ENCODE peak calls at places on chromosomes 12 and 14, in nine cellular contexts. One of them, this sample, is unnamed.

GRCh38 chr14:105855246-105855892 is 329.0 kb downstream of the TMEM121 start:
- DNase-seq in omental fat pad: peak
- DNase-seq in fibroblast of mammary gland: no peak
- DNase-seq in lower leg skin: no peak
- DNase-seq in uterus: peak
- DNase-seq in OCI-LY7: peak
- DNase-seq in heart left ventricle: no peak
- DNase-seq in nephron progenitor cell: no peak
- DNase-seq in transverse colon: no peak
- DNase-seq in this sample: no peak

GRCh38 chr12:111642681-111643427 is 42.9 kb downstream of the BRAP start:
- DNase-seq in fibroblast of mammary gland: peak
- DNase-seq in transverse colon: no peak
- DNase-seq in lower leg skin: no peak
- DNase-seq in heart left ventricle: no peak
- DNase-seq in nephron progenitor cell: no peak
- DNase-seq in omental fat pad: no peak
- DNase-seq in uterus: no peak
- DNase-seq in OCI-LY7: no peak
- DNase-seq in this sample: no peak

GRCh38 chr12:90888316-90888715 is 66.7 kb downstream of the CCER1 start:
- DNase-seq in uterus: no peak
- DNase-seq in OCI-LY7: no peak
- DNase-seq in lower leg skin: no peak
- DNase-seq in heart left ventricle: no peak
- DNase-seq in transverse colon: no peak
- DNase-seq in nephron progenitor cell: no peak
- DNase-seq in fibroblast of mammary gland: peak
- DNase-seq in omental fat pad: no peak
- DNase-seq in this sample: no peak

GRCh38 chr14:92511472-92512247 is 1.9 kb upstream of the RIN3 start:
- DNase-seq in transverse colon: peak
- DNase-seq in nephron progenitor cell: no peak
- DNase-seq in OCI-LY7: no peak
- DNase-seq in lower leg skin: no peak
- DNase-seq in omental fat pad: no peak
- DNase-seq in fibroblast of mammary gland: peak
- DNase-seq in uterus: peak
- DNase-seq in heart left ventricle: peak
- DNase-seq in this sample: peak

GRCh38 chr12:108358580-108358965 is 19.5 kb upstream of the CMKLR1 start:
- DNase-seq in uterus: no peak
- DNase-seq in lower leg skin: no peak
- DNase-seq in nephron progenitor cell: no peak
- DNase-seq in OCI-LY7: no peak
- DNase-seq in heart left ventricle: no peak
- DNase-seq in omental fat pad: no peak
- DNase-seq in fibroblast of mammary gland: no peak
- DNase-seq in transverse colon: no peak
- DNase-seq in this sample: no peak

GRCh38 chr12:1591543-1591942 is 2.8 kb downstream of the FBXL14 start:
- DNase-seq in fibroblast of mammary gland: no peak
- DNase-seq in OCI-LY7: no peak
- DNase-seq in nephron progenitor cell: no peak
- DNase-seq in lower leg skin: no peak
- DNase-seq in omental fat pad: no peak
- DNase-seq in heart left ventricle: no peak
- DNase-seq in transverse colon: no peak
- DNase-seq in uterus: no peak
- DNase-seq in this sample: no peak

GRCh38 chr12:230925-231671 is 17.1 kb upstream of the SLC6A12 start:
- DNase-seq in uterus: peak
- DNase-seq in transverse colon: no peak
- DNase-seq in omental fat pad: no peak
- DNase-seq in lower leg skin: no peak
- DNase-seq in nephron progenitor cell: no peak
- DNase-seq in OCI-LY7: no peak
- DNase-seq in heart left ventricle: no peak
- DNase-seq in fibroblast of mammary gland: no peak
- DNase-seq in this sample: no peak

GRCh38 chr12:26150737-26151450 is 26.1 kb upstream of the BHLHE41 start:
- DNase-seq in fibroblast of mammary gland: peak
- DNase-seq in uterus: no peak
- DNase-seq in heart left ventricle: peak
- DNase-seq in nephron progenitor cell: no peak
- DNase-seq in OCI-LY7: no peak
- DNase-seq in lower leg skin: no peak
- DNase-seq in omental fat pad: no peak
- DNase-seq in transverse colon: no peak
- DNase-seq in this sample: no peak

GRCh38 chr14:76396714-76397187 is 20.8 kb downstream of the ESRRB start:
- DNase-seq in omental fat pad: no peak
- DNase-seq in transverse colon: no peak
- DNase-seq in uterus: no peak
- DNase-seq in lower leg skin: no peak
- DNase-seq in fibroblast of mammary gland: no peak
- DNase-seq in nephron progenitor cell: peak
- DNase-seq in heart left ventricle: no peak
- DNase-seq in OCI-LY7: no peak
- DNase-seq in this sample: no peak

GRCh38 chr14:32468955-32469354 is 139.9 kb downstream of the AKAP6 start:
- DNase-seq in fibroblast of mammary gland: peak
- DNase-seq in omental fat pad: no peak
- DNase-seq in uterus: no peak
- DNase-seq in transverse colon: no peak
- DNase-seq in OCI-LY7: no peak
- DNase-seq in lower leg skin: no peak
- DNase-seq in nephron progenitor cell: no peak
- DNase-seq in heart left ventricle: no peak
- DNase-seq in this sample: no peak

GRCh38 chr12:48973084-48973483 is 1.5 kb upstream of the WNT10B start:
- DNase-seq in omental fat pad: no peak
- DNase-seq in heart left ventricle: no peak
- DNase-seq in uterus: no peak
- DNase-seq in OCI-LY7: no peak
- DNase-seq in lower leg skin: no peak
- DNase-seq in nephron progenitor cell: no peak
- DNase-seq in fibroblast of mammary gland: no peak
- DNase-seq in transverse colon: no peak
- DNase-seq in this sample: no peak

GRCh38 chr12:48970702-48971334 is 717 bp downstream of the WNT10B start:
- DNase-seq in heart left ventricle: no peak
- DNase-seq in uterus: no peak
- DNase-seq in omental fat pad: no peak
- DNase-seq in fibroblast of mammary gland: no peak
- DNase-seq in nephron progenitor cell: no peak
- DNase-seq in transverse colon: no peak
- DNase-seq in OCI-LY7: no peak
- DNase-seq in lower leg skin: no peak
- DNase-seq in this sample: no peak

GRCh38 chr12:48973531-48973930 is 2.0 kb upstream of the WNT10B start:
- DNase-seq in transverse colon: no peak
- DNase-seq in OCI-LY7: no peak
- DNase-seq in nephron progenitor cell: no peak
- DNase-seq in fibroblast of mammary gland: peak
- DNase-seq in lower leg skin: no peak
- DNase-seq in heart left ventricle: no peak
- DNase-seq in omental fat pad: no peak
- DNase-seq in uterus: no peak
- DNase-seq in this sample: no peak

GRCh38 chr12:48972213-48973021 is 882 bp upstream of the WNT10B start:
- DNase-seq in transverse colon: no peak
- DNase-seq in heart left ventricle: no peak
- DNase-seq in omental fat pad: no peak
- DNase-seq in lower leg skin: no peak
- DNase-seq in nephron progenitor cell: no peak
- DNase-seq in uterus: no peak
- DNase-seq in fibroblast of mammary gland: no peak
- DNase-seq in OCI-LY7: no peak
- DNase-seq in this sample: no peak

DNA sequence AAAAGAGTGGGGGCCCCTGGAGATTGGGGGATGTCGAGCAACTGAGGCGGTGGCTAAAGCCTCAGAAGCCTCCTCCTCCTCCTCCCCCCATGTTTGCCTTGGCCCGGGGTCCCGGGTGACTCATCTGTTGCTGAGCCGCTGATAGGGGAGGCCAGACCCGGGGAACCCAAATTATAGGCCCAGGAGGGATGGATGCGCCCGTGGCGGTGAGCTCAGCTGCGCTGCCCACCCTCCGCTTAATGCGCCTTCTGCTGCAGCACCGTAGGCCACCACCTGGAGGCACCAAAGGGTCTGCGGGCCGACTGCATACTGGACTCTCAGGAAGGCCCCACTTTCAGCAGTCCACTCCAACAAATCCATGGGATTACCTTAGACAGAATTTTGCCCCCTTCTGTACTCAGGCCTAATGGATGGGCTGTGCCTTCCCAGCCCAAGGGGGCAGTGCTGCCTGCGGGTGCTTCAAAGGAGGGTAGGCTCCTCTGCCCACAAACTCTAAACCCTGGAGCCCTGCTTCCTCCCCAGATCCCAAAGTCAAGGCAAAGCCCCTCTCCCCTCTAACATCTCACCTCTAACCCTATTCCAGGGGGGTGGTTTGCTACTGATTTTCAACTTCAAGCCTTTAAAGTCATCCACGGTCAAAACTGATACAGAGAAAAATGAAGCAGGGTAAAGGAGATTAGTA is 2.6 kb upstream of the WNT10B start:
- DNase-seq in omental fat pad: no peak
- DNase-seq in heart left ventricle: no peak
- DNase-seq in uterus: no peak
- DNase-seq in fibroblast of mammary gland: peak
- DNase-seq in lower leg skin: no peak
- DNase-seq in transverse colon: no peak
- DNase-seq in OCI-LY7: no peak
- DNase-seq in nephron progenitor cell: peak
- DNase-seq in this sample: peak
- TF ChIP-seq CTCF in omental fat pad: no peak
- TF ChIP-seq CTCF in heart left ventricle: peak
- TF ChIP-seq CTCF in uterus: peak
- TF ChIP-seq CTCF in fibroblast of mammary gland: peak
- TF ChIP-seq CTCF in lower leg skin: no peak
- TF ChIP-seq CTCF in transverse colon: peak
- TF ChIP-seq CTCF in OCI-LY7: peak
- TF ChIP-seq CTCF in nephron progenitor cell: peak
- TF ChIP-seq CTCF in this sample: peak

DNA sequence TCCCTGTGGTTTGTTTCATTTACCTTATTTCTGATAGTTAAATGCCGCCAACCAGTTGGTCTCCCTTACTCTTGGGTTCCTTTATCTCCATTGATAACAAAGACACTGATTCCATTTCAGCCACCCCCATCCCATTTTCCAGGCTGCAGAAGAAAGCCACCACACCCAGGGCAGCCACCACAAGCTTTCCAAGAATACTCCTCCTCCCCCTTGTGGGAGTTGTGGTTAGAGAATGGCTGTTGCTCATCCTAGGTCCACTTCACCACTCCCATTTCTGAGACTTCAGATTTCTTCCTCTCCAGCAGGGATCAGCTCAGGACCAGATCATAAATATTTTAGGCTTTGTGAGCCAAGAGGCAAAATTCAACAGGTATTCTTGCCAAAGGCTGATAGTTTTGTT is 73.9 kb downstream of the ANO4 start:
- DNase-seq in nephron progenitor cell: no peak
- DNase-seq in fibroblast of mammary gland: peak
- DNase-seq in omental fat pad: no peak
- DNase-seq in lower leg skin: no peak
- DNase-seq in heart left ventricle: no peak
- DNase-seq in OCI-LY7: no peak
- DNase-seq in transverse colon: no peak
- DNase-seq in uterus: no peak
- DNase-seq in this sample: no peak
- TF ChIP-seq CTCF in nephron progenitor cell: no peak
- TF ChIP-seq CTCF in fibroblast of mammary gland: peak
- TF ChIP-seq CTCF in omental fat pad: no peak
- TF ChIP-seq CTCF in lower leg skin: no peak
- TF ChIP-seq CTCF in heart left ventricle: no peak
- TF ChIP-seq CTCF in OCI-LY7: no peak
- TF ChIP-seq CTCF in transverse colon: no peak
- TF ChIP-seq CTCF in uterus: no peak
- TF ChIP-seq CTCF in this sample: no peak

DNA sequence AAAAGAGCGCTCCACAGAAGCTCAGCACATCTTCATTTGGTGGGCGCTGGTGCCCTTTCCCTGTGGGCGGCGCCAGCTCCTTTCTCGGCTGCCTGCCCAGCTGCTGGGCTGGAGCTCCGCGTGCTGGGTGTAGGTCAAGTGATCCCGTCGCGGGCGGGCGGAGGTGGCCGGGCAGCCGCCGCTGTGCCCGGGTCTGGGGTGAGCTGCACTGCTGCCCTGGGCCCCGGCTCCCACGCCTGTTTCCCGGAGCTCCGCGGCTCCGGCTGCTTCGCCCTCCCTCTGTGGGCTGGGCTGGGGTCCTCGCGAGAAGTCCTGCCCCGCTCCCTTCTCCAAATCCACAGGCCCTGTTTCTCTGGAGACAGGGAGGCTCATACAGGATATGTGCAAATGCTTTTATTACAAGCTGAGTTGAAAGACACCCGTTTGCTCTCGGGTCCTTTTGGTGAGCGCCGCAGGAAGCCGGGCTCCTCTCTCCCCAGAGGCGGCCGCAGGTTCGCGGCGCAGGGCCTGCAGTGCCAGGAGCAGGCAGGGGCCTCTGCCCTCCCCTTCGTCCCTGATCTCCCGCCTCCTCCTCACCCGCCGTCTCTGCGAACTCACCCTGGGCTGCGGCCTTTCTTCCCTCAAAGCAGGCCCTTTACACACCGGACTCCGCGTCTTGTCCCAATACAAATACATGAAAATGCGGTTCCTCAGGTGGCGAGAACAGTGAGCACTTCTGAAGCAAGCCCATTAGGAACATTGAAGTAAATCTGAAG is 67.8 kb upstream of the CAPRIN2 start:
- DNase-seq in heart left ventricle: peak
- DNase-seq in OCI-LY7: no peak
- DNase-seq in nephron progenitor cell: peak
- DNase-seq in uterus: peak
- DNase-seq in fibroblast of mammary gland: peak
- DNase-seq in omental fat pad: peak
- DNase-seq in transverse colon: peak
- DNase-seq in lower leg skin: peak
- DNase-seq in this sample: peak
- TF ChIP-seq CTCF in heart left ventricle: no peak
- TF ChIP-seq CTCF in OCI-LY7: no peak
- TF ChIP-seq CTCF in nephron progenitor cell: no peak
- TF ChIP-seq CTCF in uterus: no peak
- TF ChIP-seq CTCF in fibroblast of mammary gland: no peak
- TF ChIP-seq CTCF in omental fat pad: no peak
- TF ChIP-seq CTCF in transverse colon: no peak
- TF ChIP-seq CTCF in lower leg skin: no peak
- TF ChIP-seq CTCF in this sample: no peak

DNA sequence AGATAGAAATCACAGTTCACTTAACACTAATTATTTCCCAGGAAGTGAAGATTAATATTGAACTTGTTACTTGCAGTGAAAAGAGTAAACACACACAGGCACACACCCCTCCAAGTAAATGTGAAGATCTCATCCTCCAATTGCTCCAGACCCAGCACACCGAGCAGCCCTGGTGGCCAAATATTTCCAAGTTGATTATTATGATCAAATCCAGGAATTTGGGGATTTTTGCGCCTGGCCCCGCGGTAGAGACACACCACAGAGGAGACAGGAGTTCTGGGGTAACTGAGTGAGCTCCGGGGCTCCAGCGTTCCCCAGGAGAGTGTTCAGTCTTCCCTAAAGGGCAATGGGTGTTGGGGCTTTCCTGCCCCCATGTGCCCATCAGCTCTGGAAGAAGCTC is 431.5 kb downstream of the BCL11B start:
- DNase-seq in omental fat pad: no peak
- DNase-seq in heart left ventricle: no peak
- DNase-seq in uterus: no peak
- DNase-seq in fibroblast of mammary gland: no peak
- DNase-seq in OCI-LY7: no peak
- DNase-seq in nephron progenitor cell: no peak
- DNase-seq in lower leg skin: no peak
- DNase-seq in transverse colon: no peak
- DNase-seq in this sample: no peak
- TF ChIP-seq CTCF in omental fat pad: no peak
- TF ChIP-seq CTCF in heart left ventricle: no peak
- TF ChIP-seq CTCF in uterus: no peak
- TF ChIP-seq CTCF in fibroblast of mammary gland: no peak
- TF ChIP-seq CTCF in OCI-LY7: no peak
- TF ChIP-seq CTCF in nephron progenitor cell: no peak
- TF ChIP-seq CTCF in lower leg skin: no peak
- TF ChIP-seq CTCF in transverse colon: no peak
- TF ChIP-seq CTCF in this sample: no peak